ENCODE peak calls at places on chromosomes 16 and 17, in eight cellular contexts. I is neural crest cell; D is T-cell; P is HFFc6; L is non-pigmented ciliary epithelial cell; X is stimulated activated CD8-positive, alpha-beta memory T cell treated with anti-CD3 and anti-CD28 coated beads, Interleukin-7, amount 100 ng/mL, for 4 hours; C is stimulated activated naive CD8-positive, alpha-beta T cell treated with anti-CD3 and anti-CD28 coated beads, Interleukin-15, Interleukin-2, amounts not matched to agents 100 U/mL and 50 U/mL, for 24 hours; U is NCI-H1048. A is an unnamed sample.

GRCh38 chr17:55037828-55038227 is 69.3 kb downstream of the STXBP4 start:
- DNase-seq in I (no peak), D (no peak), P (no peak), L (no peak), X (no peak), C (no peak), U (no peak), A (no peak)

GRCh38 chr16:67531247-67531646 is 2.6 kb downstream of the RIPOR1 start:
- DNase-seq in I (no peak), D (no peak), P (no peak), L (no peak), X (no peak), C (no peak), U (no peak), A (no peak)

GRCh38 chr16:49837673-49838360 is 18.1 kb downstream of the ZNF423 start:
- DNase-seq in I (no peak), D (no peak), P (no peak), L (no peak), X (no peak), C (no peak), U (no peak), A (no peak)

GRCh38 chr17:4490637-4491061 is 8.0 kb upstream of the SPNS2 start:
- DNase-seq in I (no peak), D (no peak), P (no peak), L (no peak), X (no peak), C (no peak), U (no peak), A (no peak)

GRCh38 chr17:57021226-57021940 is 43.5 kb downstream of the SCPEP1 start:
- DNase-seq in I (no peak), D (no peak), P (no peak), L (no peak), X (no peak), C (no peak), U (no peak), A (no peak)

GRCh38 chr17:16352303-16352837 is 899 bp downstream of the CENPV start:
- DNase-seq in I (peak), D (peak), P (peak), L (no peak), X (no peak), C (peak), U (no peak), A (no peak)

GRCh38 chr17:68034452-68034776 is 1.1 kb upstream of the KPNA2 start:
- DNase-seq in I (no peak), D (no peak), P (no peak), L (no peak), X (no peak), C (no peak), U (no peak), A (no peak)

GRCh38 chr17:55435408-55435807 is 13.8 kb upstream of the MMD start:
- DNase-seq in I (no peak), D (no peak), P (no peak), L (no peak), X (no peak), C (no peak), U (no peak), A (no peak)

GRCh38 chr17:3683054-3683511 is 12.9 kb downstream of the P2RX5 start:
- DNase-seq in I (peak), D (peak), P (no peak), L (no peak), X (peak), C (peak), U (no peak), A (no peak)

GRCh38 chr16:57623251-57624043 is 5.0 kb upstream of the ADGRG1 start:
- DNase-seq in I (peak), D (no peak), P (no peak), L (no peak), X (no peak), C (no peak), U (no peak), A (no peak)

GRCh38 chr16:30458561-30459394 is 13.1 kb upstream of the SEPHS2 start:
- DNase-seq in I (no peak), D (peak), P (no peak), L (no peak), X (peak), C (peak), U (no peak), A (no peak)

GRCh38 chr17:74212913-74213791 is at the start of gene TTYH2:
- DNase-seq in I (peak), D (peak), P (peak), L (no peak), X (peak), C (peak), U (peak), A (no peak)

GRCh38 chr16:88600539-88600896 is 30.3 kb downstream of the ZC3H18 start:
- DNase-seq in I (no peak), D (no peak), P (no peak), L (no peak), X (no peak), C (no peak), U (no peak), A (no peak)

GRCh38 chr17:50412188-50412732 is 13.8 kb upstream of the ACSF2 start:
- DNase-seq in I (no peak), D (no peak), P (no peak), L (no peak), X (no peak), C (no peak), U (no peak), A (no peak)

GRCh38 chr16:77212736-77213541 is 13.7 kb downstream of the SYCE1L start:
- DNase-seq in I (peak), D (peak), P (no peak), L (no peak), X (peak), C (peak), U (peak), A (no peak)